ENCODE peak calls at places on chromosome 10, in eight cellular contexts. S is AG04449; J is pancreas; U is lower leg skin; T is gastrocnemius medialis; K is kidney epithelial cell; V is CD8-positive, alpha-beta T cell; R is HCT116. O is an unnamed sample.

GRCh38 chr10:99658622-99659030 is 683 bp upstream of the ENTPD7 start:
- DNase-seq in U (no peak), V (peak), S (no peak), K (no peak), T (no peak), R (peak), J (peak), O (no peak)

GRCh38 chr10:127873901-127874470 is 18.8 kb downstream of the CLRN3 start:
- DNase-seq in T (no peak), U (no peak), V (no peak), R (no peak), S (no peak), J (no peak), K (no peak), O (no peak)

GRCh38 chr10:104659809-104660208 is 18.7 kb downstream of the SORCS3 start:
- DNase-seq in J (no peak), S (no peak), T (no peak), K (no peak), U (no peak), R (no peak), V (no peak), O (no peak)

GRCh38 chr10:70942125-70942524 is 53.8 kb upstream of the PCBD1 start:
- DNase-seq in T (no peak), S (no peak), R (no peak), J (no peak), U (no peak), K (no peak), V (no peak), O (no peak)

GRCh38 chr10:115022754-115023153 is 70.4 kb upstream of the ATRNL1 start:
- DNase-seq in U (no peak), J (no peak), R (no peak), V (no peak), T (no peak), S (no peak), K (no peak), O (no peak)

GRCh38 chr10:103921750-103922195 is 3.8 kb upstream of the STN1 start:
- DNase-seq in S (no peak), T (no peak), K (no peak), J (no peak), U (no peak), R (peak), V (no peak), O (no peak)

GRCh38 chr10:61460835-61461234 is 7.7 kb upstream of the TMEM26 start:
- DNase-seq in S (no peak), J (no peak), V (no peak), T (no peak), K (no peak), U (no peak), R (no peak), O (no peak)

GRCh38 chr10:6091630-6092029 is 2.8 kb downstream of the RBM17 start:
- DNase-seq in V (peak), K (no peak), U (no peak), R (no peak), J (no peak), S (no peak), T (no peak), O (no peak)

GRCh38 chr10:62853710-62854109 is 37.5 kb upstream of the EGR2 start:
- DNase-seq in R (no peak), T (no peak), K (no peak), S (no peak), V (no peak), U (no peak), J (no peak), O (no peak)

GRCh38 chr10:48737866-48738265 is 53.2 kb downstream of the WDFY4 start:
- DNase-seq in V (no peak), U (no peak), S (no peak), K (no peak), T (no peak), J (no peak), R (no peak), O (no peak)

GRCh38 chr10:131921191-131921590 is 20.4 kb downstream of the PPP2R2D start:
- DNase-seq in J (no peak), T (no peak), R (no peak), S (no peak), V (no peak), U (no peak), K (no peak), O (no peak)

GRCh38 chr10:34985823-34986222 is 104.3 kb downstream of the CUL2 start:
- DNase-seq in R (no peak), S (no peak), J (no peak), K (no peak), V (no peak), U (no peak), T (no peak), O (no peak)

GRCh38 chr10:36344816-36345215 is 702.7 kb upstream of the FZD8 start:
- DNase-seq in K (no peak), U (no peak), S (no peak), T (no peak), R (no peak), J (no peak), V (no peak), O (peak)

GRCh38 chr10:10831085-10831484 is 186.6 kb upstream of the CELF2 start:
- DNase-seq in T (peak), V (no peak), S (peak), K (peak), U (peak), R (no peak), J (no peak), O (peak)

GRCh38 chr10:131270461-131271190 is 40.9 kb downstream of the TCERG1L start:
- DNase-seq in U (no peak), K (no peak), S (no peak), T (no peak), R (no peak), V (no peak), J (no peak), O (no peak)

GRCh38 chr10:27242951-27243551 is 2.5 kb upstream of the ACBD5 start:
- DNase-seq in V (peak), S (no peak), R (peak), K (peak), U (peak), J (no peak), T (peak), O (no peak)

GRCh38 chr10:43214071-43214955 is 52.6 kb downstream of the RASGEF1A start:
- DNase-seq in R (no peak), K (no peak), U (no peak), T (no peak), J (peak), S (no peak), V (no peak), O (no peak)

GRCh38 chr10:79483948-79484347 is 28.4 kb upstream of the EIF5AL1 start:
- DNase-seq in U (peak), J (no peak), S (peak), R (no peak), V (no peak), K (no peak), T (no peak), O (peak)

DNA sequence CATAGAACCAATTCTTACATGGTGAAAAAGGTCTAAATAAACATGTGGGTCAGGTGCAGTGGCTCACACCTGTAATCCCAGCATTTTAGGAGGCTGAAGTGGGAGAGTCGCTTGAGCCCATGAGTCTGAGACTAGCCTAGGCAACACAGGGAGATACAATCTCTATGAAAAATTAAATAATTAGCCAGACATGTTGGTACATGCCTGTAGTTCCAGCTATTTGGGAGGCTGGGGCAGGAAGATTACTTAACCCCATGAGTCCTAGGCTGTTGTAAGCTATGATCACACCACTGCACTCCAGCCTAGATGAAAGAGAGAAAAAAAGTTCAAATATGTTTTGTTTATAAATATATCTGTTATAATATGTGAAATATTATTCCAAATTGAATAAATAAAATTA is 643.6 kb downstream of the IPMK start:
- DNase-seq in V (no peak), U (no peak), R (no peak), J (no peak), T (no peak), K (no peak), S (no peak), O (no peak)
- TF ChIP-seq CTCF in V (no peak), U (no peak), R (no peak), J (no peak), T (no peak), K (no peak), S (no peak), O (no peak)

GRCh38 chr10:101843032-101843991 is at the start of gene KCNIP2:
- DNase-seq in R (no peak), S (no peak), K (no peak), U (no peak), T (no peak), V (peak), J (peak), O (no peak)
- TF ChIP-seq CTCF in R (peak), S (peak), K (peak), U (no peak), T (peak), V (peak), J (no peak), O (peak)

GRCh38 chr10:12482586-12482985 is 133.2 kb downstream of the CAMK1D start:
- DNase-seq in V (no peak), T (no peak), R (no peak), K (no peak), S (no peak), J (no peak), U (no peak), O (no peak)

GRCh38 chr10:12483996-12484944 is 134.9 kb downstream of the CAMK1D start:
- DNase-seq in R (no peak), K (no peak), J (no peak), T (no peak), S (no peak), V (no peak), U (no peak), O (no peak)

GRCh38 chr10:12481956-12482355 is 132.6 kb downstream of the CAMK1D start:
- DNase-seq in K (no peak), S (no peak), U (no peak), J (no peak), V (no peak), R (no peak), T (no peak), O (no peak)

GRCh38 chr10:12487366-12487765 is 138.0 kb downstream of the CAMK1D start:
- DNase-seq in U (no peak), T (no peak), V (no peak), R (no peak), K (no peak), J (no peak), S (no peak), O (no peak)

DNA sequence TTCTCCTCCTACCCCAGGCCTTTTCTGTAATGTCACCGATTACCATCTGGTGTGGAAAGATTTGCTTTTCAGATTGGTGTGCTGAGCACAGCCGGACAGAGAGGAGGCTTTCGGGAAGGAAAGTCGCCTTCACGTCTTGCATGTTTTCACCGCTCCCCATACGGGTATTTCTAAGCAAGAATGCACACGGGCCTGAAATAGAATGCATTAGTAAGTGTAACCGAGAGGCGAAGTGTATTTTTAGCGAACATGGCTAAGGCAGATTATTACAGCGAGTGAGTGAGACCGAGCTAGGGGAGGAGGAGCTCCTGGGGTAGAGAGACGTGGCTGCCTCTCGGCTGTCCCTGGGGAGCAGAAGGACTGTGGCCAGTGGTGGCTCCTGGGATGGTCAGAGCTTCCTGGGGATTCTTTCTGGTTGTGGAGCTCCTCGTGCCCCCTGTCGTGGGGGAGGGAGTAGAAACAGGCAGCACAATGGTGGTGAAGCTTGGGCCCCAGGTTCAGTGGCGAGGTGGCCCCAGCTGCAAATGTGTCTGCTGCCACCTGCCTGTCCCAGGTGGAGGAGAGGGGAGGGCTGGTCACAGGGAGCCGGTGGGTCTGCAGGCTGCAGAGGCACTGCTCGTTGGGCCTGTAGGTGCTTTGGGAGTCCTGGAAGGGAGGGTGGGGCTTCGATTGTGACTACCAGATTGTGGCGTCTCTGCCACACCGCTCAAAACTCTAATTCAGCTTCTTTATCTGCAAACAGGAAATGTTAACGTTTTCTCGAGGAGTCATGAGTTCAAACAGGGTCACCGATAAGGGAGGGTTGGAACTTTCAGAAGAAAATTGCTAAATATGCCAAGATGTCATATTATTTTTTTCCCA is 135.8 kb downstream of the CAMK1D start:
- DNase-seq in S (no peak), J (peak), U (no peak), T (no peak), K (no peak), V (peak), R (no peak), O (no peak)
- TF ChIP-seq CTCF in S (no peak), J (no peak), U (no peak), T (no peak), K (no peak), V (no peak), R (no peak), O (no peak)

DNA sequence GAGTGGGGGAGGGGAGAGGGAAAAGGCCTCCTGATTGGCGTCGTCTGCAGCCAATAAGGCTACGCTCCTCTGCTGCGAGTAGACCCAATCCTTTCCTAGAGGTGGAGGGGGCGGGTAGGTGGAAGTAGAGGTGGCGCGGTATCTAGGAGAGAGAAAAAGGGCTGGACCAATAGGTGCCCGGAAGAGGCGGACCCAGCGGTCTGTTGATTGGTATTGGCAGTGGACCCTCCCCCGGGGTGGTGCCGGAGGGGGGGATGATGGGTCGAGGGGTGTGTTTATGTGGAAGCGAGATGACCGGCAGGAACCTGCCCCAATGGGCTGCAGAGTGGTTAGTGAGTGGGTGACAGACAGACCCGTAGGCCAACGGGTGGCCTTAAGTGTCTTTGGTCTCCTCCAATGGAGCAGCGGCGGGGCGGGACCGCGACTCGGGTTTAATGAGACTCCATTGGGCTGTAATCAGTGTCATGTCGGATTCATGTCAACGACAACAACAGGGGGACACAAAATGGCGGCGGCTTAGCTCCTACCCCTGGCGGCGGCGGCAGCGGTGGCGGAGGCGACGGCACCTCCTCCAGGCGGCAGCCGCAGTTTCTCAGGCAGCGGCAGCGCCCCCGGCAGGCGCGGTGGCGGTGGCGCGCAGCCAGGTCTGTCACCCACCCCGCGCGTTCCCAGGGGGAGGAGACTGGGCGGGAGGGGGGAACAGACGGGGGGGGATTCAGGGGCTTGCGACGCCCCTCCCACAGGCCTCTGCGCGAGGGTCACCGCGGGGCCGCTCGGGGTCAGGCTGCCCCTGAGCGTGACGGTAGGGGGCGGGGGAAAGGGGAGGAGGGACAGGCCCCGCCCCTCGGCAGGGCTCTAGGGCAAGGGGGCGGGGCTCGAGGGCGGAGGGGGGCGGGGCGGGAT is at the start of gene KAT6B:
- DNase-seq in T (peak), K (peak), V (peak), J (peak), R (peak), S (peak), U (peak), O (peak)
- TF ChIP-seq CTCF in T (no peak), K (no peak), V (no peak), J (no peak), R (peak), S (peak), U (no peak), O (no peak)

DNA sequence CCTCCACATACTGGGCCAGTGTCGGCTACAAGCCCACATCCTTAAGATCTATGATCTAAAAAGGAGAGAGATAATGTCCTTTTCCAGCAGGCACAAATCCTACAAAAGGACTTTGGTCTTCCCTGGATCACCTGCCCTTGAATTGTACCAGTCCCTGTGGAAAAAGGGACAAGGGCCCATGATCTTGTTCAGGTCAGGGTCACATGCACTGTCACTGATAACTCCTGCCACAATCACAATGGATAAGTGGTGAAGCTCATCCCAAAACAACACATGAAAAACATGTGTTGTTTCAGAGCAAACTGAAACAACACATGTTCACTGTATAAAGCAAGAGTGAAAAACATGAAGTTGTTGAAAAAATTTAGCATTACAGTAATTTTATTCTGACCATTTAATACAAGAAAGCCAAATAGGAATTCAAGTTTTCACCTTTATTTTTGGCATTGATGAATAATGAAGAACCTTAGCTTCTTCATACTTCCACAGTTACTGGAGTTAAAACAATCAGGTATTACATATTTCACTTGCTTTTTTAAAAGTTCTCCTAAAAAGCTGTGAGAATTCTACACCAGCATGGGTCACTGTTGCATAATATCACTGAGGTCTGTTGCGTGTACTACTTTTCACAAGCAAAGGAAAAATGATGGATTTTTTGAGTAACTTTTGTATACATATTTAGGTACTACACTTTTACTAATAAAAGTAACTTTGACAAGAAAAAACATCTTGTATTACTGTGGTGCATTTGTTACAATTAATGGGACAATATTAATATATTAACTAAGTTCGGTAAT is 15.4 kb downstream of the FAM24B start:
- DNase-seq in T (no peak), R (no peak), U (no peak), V (no peak), J (no peak), S (no peak), K (no peak), O (no peak)
- TF ChIP-seq CTCF in T (no peak), R (no peak), U (no peak), V (no peak), J (no peak), S (no peak), K (no peak), O (no peak)

O was measured in AG09319.